ENCODE peak calls at places on chromosomes 6 and 20, in eight cellular contexts. A, D, U, Q, J, I, O and E are unnamed samples.

GRCh38 chr6:16544006-16544405 is 217.3 kb downstream of the ATXN1 start:
- DNase-seq in A (peak; percentile 56), D (peak; percentile 67), U (no peak), Q (no peak), J (peak; percentile 39), I (no peak), O (no peak), E (peak; percentile 52)

GRCh38 chr20:53708129-53708968 is 114.7 kb upstream of the ZNF217 start:
- DNase-seq in A (no peak), D (no peak), U (no peak), Q (no peak), J (peak; percentile 92), I (peak; percentile 28), O (peak; percentile 72), E (no peak)

GRCh38 chr6:156582509-156582992 is 194.6 kb upstream of the ARID1B start:
- DNase-seq in A (no peak), D (no peak), U (no peak), Q (no peak), J (no peak), I (no peak), O (peak; percentile 83), E (no peak)

GRCh38 chr6:43570876-43571441 is 4.9 kb downstream of the XPO5 start:
- DNase-seq in A (no peak), D (peak; percentile 36), U (no peak), Q (no peak), J (peak; percentile 32), I (peak; percentile 13), O (no peak), E (no peak)

GRCh38 chr20:38167851-38168760 is 3.0 kb upstream of the TGM2 start:
- DNase-seq in A (peak; percentile 78), D (peak; percentile 97), U (no peak), Q (no peak), J (peak; percentile 97), I (peak; percentile 52), O (no peak), E (peak; percentile 56)

GRCh38 chr6:159970659-159971063 is 1.8 kb downstream of the IGF2R start:
- DNase-seq in A (no peak), D (no peak), U (no peak), Q (no peak), J (no peak), I (no peak), O (no peak), E (no peak)

GRCh38 chr20:60899320-60899719 is 352.7 kb upstream of the CDH4 start:
- DNase-seq in A (no peak), D (no peak), U (no peak), Q (no peak), J (no peak), I (no peak), O (no peak), E (no peak)

GRCh38 chr6:150056916-150057315 is 12.0 kb downstream of the ULBP3 start:
- DNase-seq in A (no peak), D (no peak), U (no peak), Q (no peak), J (no peak), I (no peak), O (no peak), E (no peak)

GRCh38 chr6:118708736-118709135 is 57.3 kb upstream of the CEP85L start:
- DNase-seq in A (no peak), D (peak; percentile 64), U (no peak), Q (no peak), J (peak; percentile 65), I (no peak), O (no peak), E (no peak)

GRCh38 chr6:131177996-131178395 is 42.7 kb downstream of the AKAP7 start:
- DNase-seq in A (no peak), D (no peak), U (no peak), Q (no peak), J (peak; percentile 6), I (no peak), O (no peak), E (no peak)

GRCh38 chr6:55276745-55277627 is 50.3 kb upstream of the GFRAL start:
- DNase-seq in A (peak; percentile 20), D (peak; percentile 84), U (peak; percentile 14), Q (peak; percentile 58), J (peak; percentile 63), I (peak; percentile 78), O (peak; percentile 72), E (peak; percentile 79)

DNA sequence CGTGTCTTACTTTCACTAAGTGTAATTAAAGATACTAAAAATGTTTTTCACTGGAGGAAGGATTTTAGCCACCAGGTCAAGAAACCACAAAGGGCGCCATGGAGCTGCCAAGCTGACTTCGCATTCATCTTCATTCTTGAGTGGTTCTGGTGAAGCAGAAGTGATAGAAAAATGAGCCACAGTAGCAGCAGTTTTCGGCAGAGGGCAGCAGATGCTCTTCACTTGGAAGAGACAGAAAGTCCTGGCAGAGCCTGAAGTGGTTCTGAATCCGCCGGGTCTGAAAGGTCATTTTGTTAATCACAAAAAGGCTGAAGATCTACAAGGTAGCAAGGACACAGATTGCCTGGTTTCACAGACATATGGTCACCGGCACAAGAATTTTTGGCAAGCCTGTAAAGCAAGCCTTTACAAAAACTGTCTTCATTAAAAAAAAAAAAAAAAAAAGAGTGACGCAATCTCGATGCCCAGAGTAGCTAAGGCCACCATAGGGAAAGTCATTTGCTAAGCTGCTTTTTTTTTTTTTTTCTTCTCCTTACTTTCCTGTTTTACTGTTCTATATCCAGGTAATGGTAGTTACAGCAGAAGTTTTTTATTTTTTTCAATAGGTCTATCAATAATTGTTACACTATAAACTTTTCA is 345.1 kb upstream of the AGPAT4 start:
- DNase-seq in A (peak; percentile 20), D (peak; percentile 61), U (peak; percentile 49), Q (peak; percentile 10), J (peak; percentile 78), I (peak; percentile 59), O (peak; percentile 48), E (peak; percentile 71)
- TF ChIP-seq CTCF in A (peak; percentile 45), D (peak; percentile 43), U (peak; percentile 30), Q (peak; percentile 14), J (peak; percentile 51), I (peak; percentile 58), O (peak; percentile 40), E (peak; percentile 64)

GRCh38 chr6:32852844-32853540 is 512 bp downstream of the TAP1 start:
- DNase-seq in A (peak; percentile 42), D (peak; percentile 24), U (peak; percentile 46), Q (no peak), J (peak; percentile 36), I (peak; percentile 60), O (peak; percentile 53), E (peak; percentile 51)
- H3K27me3 ChIP-seq in A (no peaks in the 10 kb centered on the region), D (peaks cover 93% of the 10 kb centered on the region), U (no peaks in the 10 kb centered on the region), Q (no peaks in the 10 kb centered on the region), J (no peaks in the 10 kb centered on the region), I (peaks cover 35% of the 10 kb centered on the region), O (no peaks in the 10 kb centered on the region), E (peaks cover 47% of the 10 kb centered on the region)

GRCh38 chr20:62603907-62604785 is 38.2 kb upstream of the SLCO4A1 start:
- DNase-seq in A (no peak), D (no peak), U (no peak), Q (no peak), J (no peak), I (no peak), O (no peak), E (no peak)
- H3K4me1 ChIP-seq in A (peaks cover 38% of the 10 kb centered on the region), D (no peaks in the 10 kb centered on the region), U (peaks cover 9% of the 10 kb centered on the region), Q (peaks cover 5% of the 10 kb centered on the region), J (peaks cover 10% of the 10 kb centered on the region), I (peaks cover 8% of the 10 kb centered on the region), O (peaks cover 9% of the 10 kb centered on the region), E (peaks cover 22% of the 10 kb centered on the region)

DNA sequence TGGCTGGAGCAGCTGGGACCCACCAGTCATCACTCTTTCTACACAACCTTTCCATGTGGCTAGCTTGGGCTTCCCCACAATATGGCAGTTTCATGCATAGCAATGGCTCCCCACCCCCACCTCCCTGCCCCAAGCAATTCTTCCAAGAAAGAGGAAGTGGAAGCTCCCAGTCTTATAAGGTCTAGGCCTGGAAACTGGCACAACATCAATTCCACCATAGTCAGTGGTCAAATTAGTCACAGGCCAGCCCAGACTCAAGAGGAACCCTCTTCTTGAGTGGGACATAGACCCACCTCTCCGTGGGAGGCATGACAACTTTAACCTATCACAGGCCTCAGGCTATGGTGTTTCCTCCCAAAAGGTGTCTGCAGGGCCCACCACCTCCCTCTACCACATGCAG is 17.8 kb downstream of the TGM6 start:
- DNase-seq in A (no peak), D (no peak), U (no peak), Q (no peak), J (no peak), I (no peak), O (no peak), E (no peak)
- TF ChIP-seq CTCF in A (no peak), D (no peak), U (no peak), Q (no peak), J (no peak), I (no peak), O (no peak), E (no peak)

GRCh38 chr20:63006611-63007471 is at the start of gene BHLHE23:
- DNase-seq in A (peak; percentile 30), D (peak; percentile 12), U (no peak), Q (no peak), J (no peak), I (peak; percentile 35), O (no peak), E (peak; percentile 85)
- H3K27me3 ChIP-seq in A (peaks cover 100% of the 10 kb centered on the region), D (peaks cover 100% of the 10 kb centered on the region), U (peaks cover 31% of the 10 kb centered on the region), Q (no peaks in the 10 kb centered on the region), J (peaks cover 70% of the 10 kb centered on the region), I (peaks cover 92% of the 10 kb centered on the region), O (peaks cover 66% of the 10 kb centered on the region), E (peaks cover 86% of the 10 kb centered on the region)